ENCODE peak calls at places on chromosomes 6 and 20, in ten cellular contexts. One of them, this sample, is unnamed.

GRCh38 chr20:43448748-43449535 is 8.8 kb upstream of the SRSF6 start:
- DNase-seq in GM23338: peak; percentile 76
- DNase-seq in osteocyte: no peak
- DNase-seq in brain microvascular endothelial cell: peak; percentile 41
- DNase-seq in BE2C: peak; percentile 61
- DNase-seq in GM13976: peak; percentile 56
- DNase-seq in nephron progenitor cell: peak; percentile 43
- DNase-seq in lower leg skin: peak; percentile 79
- DNase-seq in astrocyte of the spinal cord: peak; percentile 17
- DNase-seq in tibial artery: no peak
- DNase-seq in this sample: peak; percentile 40

GRCh38 chr20:13469262-13469661 is 169.5 kb downstream of the TASP1 start:
- DNase-seq in GM23338: no peak
- DNase-seq in osteocyte: no peak
- DNase-seq in brain microvascular endothelial cell: no peak
- DNase-seq in BE2C: no peak
- DNase-seq in GM13976: no peak
- DNase-seq in nephron progenitor cell: no peak
- DNase-seq in lower leg skin: no peak
- DNase-seq in astrocyte of the spinal cord: no peak
- DNase-seq in tibial artery: no peak
- DNase-seq in this sample: no peak

GRCh38 chr6:53746442-53747103 is 48.2 kb upstream of the LRRC1 start:
- DNase-seq in GM23338: no peak
- DNase-seq in osteocyte: no peak
- DNase-seq in brain microvascular endothelial cell: no peak
- DNase-seq in BE2C: no peak
- DNase-seq in GM13976: no peak
- DNase-seq in nephron progenitor cell: no peak
- DNase-seq in lower leg skin: no peak
- DNase-seq in astrocyte of the spinal cord: no peak
- DNase-seq in tibial artery: no peak
- DNase-seq in this sample: no peak

GRCh38 chr6:111648100-111648499 is 42.4 kb upstream of the TRAF3IP2 start:
- DNase-seq in GM23338: no peak
- DNase-seq in osteocyte: no peak
- DNase-seq in brain microvascular endothelial cell: no peak
- DNase-seq in BE2C: no peak
- DNase-seq in GM13976: no peak
- DNase-seq in nephron progenitor cell: no peak
- DNase-seq in lower leg skin: peak; percentile 40
- DNase-seq in astrocyte of the spinal cord: no peak
- DNase-seq in tibial artery: no peak
- DNase-seq in this sample: no peak

GRCh38 chr6:144195671-144196070 is 45.4 kb downstream of the STX11 start:
- DNase-seq in GM23338: no peak
- DNase-seq in osteocyte: no peak
- DNase-seq in brain microvascular endothelial cell: peak; percentile 23
- DNase-seq in BE2C: no peak
- DNase-seq in GM13976: no peak
- DNase-seq in nephron progenitor cell: no peak
- DNase-seq in lower leg skin: no peak
- DNase-seq in astrocyte of the spinal cord: peak; percentile 33
- DNase-seq in tibial artery: no peak
- DNase-seq in this sample: no peak

GRCh38 chr6:36683145-36683655 is 4.7 kb downstream of the CDKN1A start:
- DNase-seq in GM23338: no peak
- DNase-seq in osteocyte: no peak
- DNase-seq in brain microvascular endothelial cell: no peak
- DNase-seq in BE2C: no peak
- DNase-seq in GM13976: no peak
- DNase-seq in nephron progenitor cell: no peak
- DNase-seq in lower leg skin: no peak
- DNase-seq in astrocyte of the spinal cord: no peak
- DNase-seq in tibial artery: no peak
- DNase-seq in this sample: no peak

GRCh38 chr6:119821380-119821779 is 471.8 kb upstream of the MAN1A1 start:
- DNase-seq in GM23338: no peak
- DNase-seq in osteocyte: no peak
- DNase-seq in brain microvascular endothelial cell: no peak
- DNase-seq in BE2C: no peak
- DNase-seq in GM13976: no peak
- DNase-seq in nephron progenitor cell: no peak
- DNase-seq in lower leg skin: no peak
- DNase-seq in astrocyte of the spinal cord: no peak
- DNase-seq in tibial artery: no peak
- DNase-seq in this sample: no peak

GRCh38 chr6:99270852-99271251 is 78.6 kb downstream of the FAXC start:
- DNase-seq in GM23338: no peak
- DNase-seq in osteocyte: no peak
- DNase-seq in brain microvascular endothelial cell: no peak
- DNase-seq in BE2C: no peak
- DNase-seq in GM13976: no peak
- DNase-seq in nephron progenitor cell: no peak
- DNase-seq in lower leg skin: no peak
- DNase-seq in astrocyte of the spinal cord: no peak
- DNase-seq in tibial artery: no peak
- DNase-seq in this sample: no peak

GRCh38 chr6:16637635-16638034 is 123.6 kb downstream of the ATXN1 start:
- DNase-seq in GM23338: no peak
- DNase-seq in osteocyte: no peak
- DNase-seq in brain microvascular endothelial cell: peak; percentile 28
- DNase-seq in BE2C: no peak
- DNase-seq in GM13976: no peak
- DNase-seq in nephron progenitor cell: no peak
- DNase-seq in lower leg skin: no peak
- DNase-seq in astrocyte of the spinal cord: no peak
- DNase-seq in tibial artery: no peak
- DNase-seq in this sample: no peak

GRCh38 chr6:55621993-55622392 is 43.0 kb upstream of the HMGCLL1 start:
- DNase-seq in GM23338: no peak
- DNase-seq in osteocyte: no peak
- DNase-seq in brain microvascular endothelial cell: no peak
- DNase-seq in BE2C: no peak
- DNase-seq in GM13976: no peak
- DNase-seq in nephron progenitor cell: no peak
- DNase-seq in lower leg skin: no peak
- DNase-seq in astrocyte of the spinal cord: no peak
- DNase-seq in tibial artery: no peak
- DNase-seq in this sample: no peak

GRCh38 chr6:55621244-55621643 is 42.3 kb upstream of the HMGCLL1 start:
- DNase-seq in GM23338: no peak
- DNase-seq in osteocyte: no peak
- DNase-seq in brain microvascular endothelial cell: no peak
- DNase-seq in BE2C: no peak
- DNase-seq in GM13976: no peak
- DNase-seq in nephron progenitor cell: no peak
- DNase-seq in lower leg skin: no peak
- DNase-seq in astrocyte of the spinal cord: no peak
- DNase-seq in tibial artery: no peak
- DNase-seq in this sample: no peak

GRCh38 chr6:55617272-55617671 is 38.3 kb upstream of the HMGCLL1 start:
- DNase-seq in GM23338: peak; percentile 72
- DNase-seq in osteocyte: no peak
- DNase-seq in brain microvascular endothelial cell: peak; percentile 42
- DNase-seq in BE2C: peak; percentile 46
- DNase-seq in GM13976: peak; percentile 5
- DNase-seq in nephron progenitor cell: peak; percentile 19
- DNase-seq in lower leg skin: no peak
- DNase-seq in astrocyte of the spinal cord: peak; percentile 43
- DNase-seq in tibial artery: no peak
- DNase-seq in this sample: peak; percentile 12
- TF ChIP-seq CTCF in GM23338: peak; percentile 73
- TF ChIP-seq CTCF in osteocyte: peak; percentile 64
- TF ChIP-seq CTCF in brain microvascular endothelial cell: peak; percentile 78
- TF ChIP-seq CTCF in BE2C: peak; percentile 64
- TF ChIP-seq CTCF in GM13976: peak; percentile 50
- TF ChIP-seq CTCF in nephron progenitor cell: peak; percentile 53
- TF ChIP-seq CTCF in lower leg skin: no peak
- TF ChIP-seq CTCF in astrocyte of the spinal cord: peak; percentile 66
- TF ChIP-seq CTCF in tibial artery: no peak
- TF ChIP-seq CTCF in this sample: peak; percentile 58

GRCh38 chr6:145733207-145733606 is 2.1 kb downstream of the EPM2A start:
- DNase-seq in GM23338: no peak
- DNase-seq in osteocyte: no peak
- DNase-seq in brain microvascular endothelial cell: no peak
- DNase-seq in BE2C: no peak
- DNase-seq in GM13976: no peak
- DNase-seq in nephron progenitor cell: no peak
- DNase-seq in lower leg skin: no peak
- DNase-seq in astrocyte of the spinal cord: no peak
- DNase-seq in tibial artery: no peak
- DNase-seq in this sample: no peak
- TF ChIP-seq CTCF in GM23338: no peak
- TF ChIP-seq CTCF in osteocyte: peak; percentile 18
- TF ChIP-seq CTCF in brain microvascular endothelial cell: no peak
- TF ChIP-seq CTCF in BE2C: no peak
- TF ChIP-seq CTCF in GM13976: no peak
- TF ChIP-seq CTCF in nephron progenitor cell: no peak
- TF ChIP-seq CTCF in lower leg skin: no peak
- TF ChIP-seq CTCF in astrocyte of the spinal cord: no peak
- TF ChIP-seq CTCF in tibial artery: no peak
- TF ChIP-seq CTCF in this sample: no peak

GRCh38 chr6:167113047-167113446 is 9.8 kb upstream of the CCR6 start:
- DNase-seq in GM23338: no peak
- DNase-seq in osteocyte: no peak
- DNase-seq in brain microvascular endothelial cell: no peak
- DNase-seq in BE2C: no peak
- DNase-seq in GM13976: peak; percentile 60
- DNase-seq in nephron progenitor cell: no peak
- DNase-seq in lower leg skin: no peak
- DNase-seq in astrocyte of the spinal cord: no peak
- DNase-seq in tibial artery: no peak
- DNase-seq in this sample: no peak

GRCh38 chr6:167113935-167114910 is 8.7 kb upstream of the CCR6 start:
- DNase-seq in GM23338: no peak
- DNase-seq in osteocyte: no peak
- DNase-seq in brain microvascular endothelial cell: no peak
- DNase-seq in BE2C: peak; percentile 22
- DNase-seq in GM13976: peak; percentile 91
- DNase-seq in nephron progenitor cell: peak; percentile 41
- DNase-seq in lower leg skin: no peak
- DNase-seq in astrocyte of the spinal cord: no peak
- DNase-seq in tibial artery: no peak
- DNase-seq in this sample: no peak

GRCh38 chr6:167116109-167116837 is 6.6 kb upstream of the CCR6 start:
- DNase-seq in GM23338: peak; percentile 41
- DNase-seq in osteocyte: no peak
- DNase-seq in brain microvascular endothelial cell: no peak
- DNase-seq in BE2C: peak; percentile 24
- DNase-seq in GM13976: no peak
- DNase-seq in nephron progenitor cell: no peak
- DNase-seq in lower leg skin: no peak
- DNase-seq in astrocyte of the spinal cord: no peak
- DNase-seq in tibial artery: no peak
- DNase-seq in this sample: no peak

GRCh38 chr6:167116838-167117228 is 6.1 kb upstream of the CCR6 start:
- DNase-seq in GM23338: no peak
- DNase-seq in osteocyte: no peak
- DNase-seq in brain microvascular endothelial cell: no peak
- DNase-seq in BE2C: no peak
- DNase-seq in GM13976: no peak
- DNase-seq in nephron progenitor cell: no peak
- DNase-seq in lower leg skin: no peak
- DNase-seq in astrocyte of the spinal cord: no peak
- DNase-seq in tibial artery: no peak
- DNase-seq in this sample: no peak

DNA sequence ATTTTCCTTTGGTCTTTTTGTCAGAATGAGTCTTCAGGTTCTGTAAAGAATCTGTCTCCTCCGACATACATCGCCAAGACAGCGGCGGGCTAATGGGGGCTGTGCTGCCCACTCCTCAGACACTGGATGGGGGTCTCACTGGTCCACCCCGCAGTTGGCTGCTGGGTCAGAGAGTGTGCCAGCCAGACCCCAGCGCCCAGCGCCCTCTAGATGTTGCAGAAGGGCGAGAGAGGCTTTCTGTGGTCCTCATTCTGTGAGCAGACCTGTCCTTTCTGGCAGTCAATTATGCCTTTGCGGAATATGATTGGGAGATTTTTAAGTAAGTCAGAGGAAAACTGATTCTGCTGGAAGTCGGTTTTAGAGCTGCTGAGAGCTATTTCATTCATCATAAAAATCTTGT is 7.8 kb upstream of the CCR6 start:
- DNase-seq in GM23338: peak; percentile 39
- DNase-seq in osteocyte: no peak
- DNase-seq in brain microvascular endothelial cell: no peak
- DNase-seq in BE2C: peak; percentile 21
- DNase-seq in GM13976: no peak
- DNase-seq in nephron progenitor cell: no peak
- DNase-seq in lower leg skin: no peak
- DNase-seq in astrocyte of the spinal cord: no peak
- DNase-seq in tibial artery: no peak
- DNase-seq in this sample: no peak
- TF ChIP-seq CTCF in GM23338: peak; percentile 47
- TF ChIP-seq CTCF in osteocyte: no peak
- TF ChIP-seq CTCF in brain microvascular endothelial cell: no peak
- TF ChIP-seq CTCF in BE2C: peak; percentile 41
- TF ChIP-seq CTCF in GM13976: peak; percentile 27
- TF ChIP-seq CTCF in nephron progenitor cell: no peak
- TF ChIP-seq CTCF in lower leg skin: no peak
- TF ChIP-seq CTCF in astrocyte of the spinal cord: no peak
- TF ChIP-seq CTCF in tibial artery: no peak
- TF ChIP-seq CTCF in this sample: no peak

GRCh38 chr6:4057036-4057435 is 21.9 kb downstream of the FAM217A start:
- DNase-seq in GM23338: no peak
- DNase-seq in osteocyte: no peak
- DNase-seq in brain microvascular endothelial cell: no peak
- DNase-seq in BE2C: no peak
- DNase-seq in GM13976: no peak
- DNase-seq in nephron progenitor cell: no peak
- DNase-seq in lower leg skin: no peak
- DNase-seq in astrocyte of the spinal cord: no peak
- DNase-seq in tibial artery: no peak
- DNase-seq in this sample: no peak

GRCh38 chr6:4059115-4059777 is 19.7 kb downstream of the FAM217A start:
- DNase-seq in GM23338: no peak
- DNase-seq in osteocyte: no peak
- DNase-seq in brain microvascular endothelial cell: peak; percentile 93
- DNase-seq in BE2C: no peak
- DNase-seq in GM13976: no peak
- DNase-seq in nephron progenitor cell: no peak
- DNase-seq in lower leg skin: no peak
- DNase-seq in astrocyte of the spinal cord: peak; percentile 87
- DNase-seq in tibial artery: no peak
- DNase-seq in this sample: no peak

DNA sequence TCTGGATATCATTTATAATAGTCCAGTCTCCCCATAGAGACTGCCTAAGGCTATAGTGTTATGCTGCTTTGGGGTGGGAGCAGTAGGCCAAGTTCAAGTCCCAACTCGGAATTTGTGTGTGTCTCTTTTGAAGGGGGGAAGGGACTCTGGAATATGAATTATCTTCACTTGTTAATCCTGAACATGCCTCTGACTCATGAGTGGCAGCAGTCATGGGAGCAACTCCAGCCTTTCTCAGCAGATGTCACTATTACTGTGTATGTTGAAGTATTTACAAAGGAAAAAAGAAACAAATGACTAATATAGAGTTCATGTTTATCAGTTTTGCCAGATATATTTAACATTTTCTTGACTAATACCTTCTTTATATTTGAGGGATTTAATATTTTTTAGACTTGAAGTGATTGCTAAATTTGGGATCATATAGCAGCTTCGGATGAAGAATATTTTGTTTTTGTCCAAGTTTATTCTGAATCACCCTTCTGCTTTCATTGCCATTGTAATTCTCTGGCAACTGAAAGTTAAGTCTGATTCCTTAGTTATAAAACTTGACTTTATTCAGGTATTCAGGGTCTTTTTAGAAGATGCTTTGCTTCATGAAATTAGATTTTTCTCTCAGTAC is 23.4 kb downstream of the FAM217A start:
- DNase-seq in GM23338: no peak
- DNase-seq in osteocyte: no peak
- DNase-seq in brain microvascular endothelial cell: peak; percentile 91
- DNase-seq in BE2C: peak; percentile 33
- DNase-seq in GM13976: no peak
- DNase-seq in nephron progenitor cell: no peak
- DNase-seq in lower leg skin: no peak
- DNase-seq in astrocyte of the spinal cord: peak; percentile 74
- DNase-seq in tibial artery: no peak
- DNase-seq in this sample: no peak
- TF ChIP-seq CTCF in GM23338: no peak
- TF ChIP-seq CTCF in osteocyte: peak; percentile 74
- TF ChIP-seq CTCF in brain microvascular endothelial cell: peak; percentile 71
- TF ChIP-seq CTCF in BE2C: peak; percentile 52
- TF ChIP-seq CTCF in GM13976: no peak
- TF ChIP-seq CTCF in nephron progenitor cell: no peak
- TF ChIP-seq CTCF in lower leg skin: no peak
- TF ChIP-seq CTCF in astrocyte of the spinal cord: peak; percentile 69
- TF ChIP-seq CTCF in tibial artery: peak; percentile 37
- TF ChIP-seq CTCF in this sample: peak; percentile 65

This sample was measured in neural crest cell.